ENCODE peak calls at places on chromosome 16, in nine cellular contexts. L is hepatocyte, T is RWPE1, E is HCEC 1CT, X is IMR-90, R is BE2C, Z is ovary, D is AG08396, A is HuH-7.5. J is an unnamed sample.

GRCh38 chr16:58464047-58464915 is 35.7 kb upstream of the NDRG4 start:
- DNase-seq in L (peak), X (no peak), R (peak), E (no peak), Z (no peak), A (peak), D (no peak), T (no peak), J (no peak)

GRCh38 chr16:52515068-52515671 is 31.8 kb downstream of the TOX3 start:
- DNase-seq in T (no peak), L (peak), D (no peak), A (no peak), Z (no peak), E (no peak), R (no peak), X (no peak), J (no peak)

GRCh38 chr16:66036775-66037715 is 329.4 kb upstream of the CDH5 start:
- DNase-seq in Z (no peak), X (no peak), L (peak), T (no peak), A (no peak), D (no peak), R (no peak), E (no peak), J (no peak)

GRCh38 chr16:85145188-85145587 is 32.9 kb upstream of the CIBAR2 start:
- DNase-seq in D (no peak), Z (no peak), L (no peak), E (no peak), X (no peak), T (no peak), A (no peak), R (no peak), J (no peak)

GRCh38 chr16:30187971-30188561 is 4.7 kb downstream of the CORO1A start:
- DNase-seq in T (no peak), D (no peak), L (no peak), X (no peak), Z (no peak), E (no peak), A (no peak), R (no peak), J (no peak)

GRCh38 chr16:50815382-50815781 is 73.5 kb downstream of the CYLD start:
- DNase-seq in T (no peak), Z (no peak), R (no peak), D (no peak), L (no peak), E (no peak), X (no peak), A (no peak), J (no peak)

GRCh38 chr16:83215417-83216001 is 588.7 kb downstream of the CDH13 start:
- DNase-seq in A (peak), X (peak), L (peak), Z (no peak), R (peak), D (peak), T (peak), E (peak), J (peak)

GRCh38 chr16:1330260-1330914 is 3.1 kb upstream of the BAIAP3 start:
- DNase-seq in L (no peak), Z (no peak), D (no peak), R (no peak), E (no peak), T (no peak), X (no peak), A (no peak), J (no peak)

GRCh38 chr16:88700636-88701482 is 5.3 kb downstream of the RNF166 start:
- DNase-seq in A (no peak), Z (peak), E (peak), D (peak), L (peak), T (no peak), R (no peak), X (peak), J (no peak)

GRCh38 chr16:82629441-82630027 is 2.8 kb downstream of the CDH13 start:
- DNase-seq in A (no peak), E (peak), T (peak), R (no peak), L (no peak), Z (no peak), X (peak), D (peak), J (no peak)

GRCh38 chr16:85041184-85041928 is 13.8 kb downstream of the KIAA0513 start:
- DNase-seq in T (no peak), X (no peak), Z (no peak), E (no peak), L (no peak), A (no peak), D (no peak), R (peak), J (no peak)

GRCh38 chr16:4347010-4347409 is 4.1 kb downstream of the PAM16 start:
- DNase-seq in A (no peak), X (no peak), Z (no peak), R (no peak), E (no peak), D (no peak), L (no peak), T (no peak), J (no peak)

GRCh38 chr16:86706726-86707125 is 128.4 kb downstream of the FOXL1 start:
- DNase-seq in R (no peak), D (no peak), Z (no peak), T (no peak), X (no peak), A (no peak), E (no peak), L (no peak), J (no peak)

GRCh38 chr16:67663151-67663876 is 2.6 kb downstream of the PARD6A start:
- DNase-seq in R (peak), L (no peak), D (no peak), Z (peak), A (peak), E (peak), T (no peak), X (no peak), J (no peak)

GRCh38 chr16:81885976-81886586 is 107.0 kb downstream of the PLCG2 start:
- DNase-seq in L (peak), A (peak), D (peak), T (peak), R (peak), E (peak), Z (no peak), X (peak), J (no peak)

J was measured in NCI-H187 treated with DMSO at 0.1 percent for 48 hours.